ENCODE peak calls at places on chromosome 3, in six cellular contexts. H is breast epithelium, F is ovary, P is endothelial cell, Y is body of pancreas, T is GM20000. J is an unnamed sample.

GRCh38 chr3:46566040-46566631 is at the start of gene LRRC2:
- DNase-seq in H (no peak), F (peak; percentile 77), P (peak; percentile 31), Y (peak; percentile 53), T (no peak), J (no peak)

GRCh38 chr3:81910244-81910852 is 148.9 kb upstream of the GBE1 start:
- DNase-seq in H (no peak), F (no peak), P (peak; percentile 39), Y (peak; percentile 20), T (peak; percentile 22), J (no peak)

GRCh38 chr3:101936419-101937331 is 87.4 kb downstream of the NFKBIZ start:
- DNase-seq in H (no peak), F (no peak), P (no peak), Y (no peak), T (peak; percentile 76), J (no peak)

GRCh38 chr3:63364909-63365308 is 86.8 kb downstream of the SYNPR start:
- DNase-seq in H (no peak), F (no peak), P (peak; percentile 38), Y (no peak), T (no peak), J (no peak)

GRCh38 chr3:192794216-192794615 is 66.9 kb upstream of the FGF12 start:
- DNase-seq in H (no peak), F (no peak), P (no peak), Y (no peak), T (no peak), J (no peak)

GRCh38 chr3:40366203-40367162 is 20.5 kb upstream of the ENTPD3 start:
- DNase-seq in H (no peak), F (no peak), P (no peak), Y (no peak), T (no peak), J (no peak)

GRCh38 chr3:196979545-196979944 is 10.9 kb upstream of the PIGZ start:
- DNase-seq in H (no peak), F (no peak), P (no peak), Y (no peak), T (no peak), J (no peak)

GRCh38 chr3:142315083-142315482 is 89.7 kb upstream of the GK5 start:
- DNase-seq in H (no peak), F (no peak), P (no peak), Y (no peak), T (no peak), J (no peak)

GRCh38 chr3:172323894-172324590 is 124.2 kb downstream of the GHSR start:
- DNase-seq in H (no peak), F (peak; percentile 71), P (no peak), Y (no peak), T (no peak), J (peak; percentile 44)

GRCh38 chr3:42493126-42493797 is 9.2 kb upstream of the VIPR1 start:
- DNase-seq in H (peak; percentile 35), F (no peak), P (no peak), Y (no peak), T (no peak), J (no peak)

GRCh38 chr3:4948395-4948794 is 30.8 kb upstream of the BHLHE40 start:
- DNase-seq in H (no peak), F (no peak), P (no peak), Y (no peak), T (no peak), J (no peak)

GRCh38 chr3:113628316-113628715 is 68.1 kb downstream of the USF3 start:
- DNase-seq in H (no peak), F (no peak), P (no peak), Y (no peak), T (no peak), J (no peak)

GRCh38 chr3:55692958-55693558 is 206.0 kb upstream of the WNT5A start:
- DNase-seq in H (no peak), F (no peak), P (no peak), Y (no peak), T (no peak), J (no peak)

GRCh38 chr3:149368201-149368849 is 9.1 kb downstream of the TM4SF1 start:
- DNase-seq in H (no peak), F (no peak), P (no peak), Y (no peak), T (no peak), J (no peak)

GRCh38 chr3:43190682-43191081 is 84.8 kb upstream of the POMGNT2 start:
- DNase-seq in H (no peak), F (no peak), P (no peak), Y (no peak), T (no peak), J (no peak)

DNA sequence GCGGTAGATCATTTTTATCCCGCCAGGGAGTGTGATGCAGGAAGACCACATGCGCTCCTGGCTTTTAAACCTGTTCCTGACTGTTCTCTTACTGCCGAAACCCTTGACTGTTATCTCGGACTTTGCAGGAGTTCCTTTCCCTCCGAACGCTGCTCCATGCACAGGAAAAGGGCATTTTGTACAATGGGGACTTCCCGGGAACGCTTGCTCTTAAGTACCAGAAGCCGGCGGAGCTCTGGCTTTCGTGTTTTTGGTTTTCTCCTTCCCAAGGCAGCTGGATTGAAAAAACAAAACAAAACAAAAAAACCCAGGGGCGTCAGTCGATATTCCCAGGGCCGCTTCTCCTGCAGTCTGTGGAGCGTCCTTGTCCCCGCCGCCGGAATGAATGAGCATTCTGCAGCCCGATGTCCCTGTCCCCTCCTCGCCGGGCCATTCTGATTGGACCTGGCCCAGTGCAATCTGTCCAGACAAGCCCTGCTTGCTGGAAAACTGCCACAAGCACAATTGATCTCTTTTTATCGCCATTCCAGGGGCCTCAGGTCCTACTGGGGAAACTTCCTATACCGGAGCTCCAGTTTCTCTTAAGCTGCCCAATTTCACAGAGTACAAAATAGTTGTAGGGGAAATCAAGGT is 44.8 kb downstream of the SLC6A1 start:
- DNase-seq in H (no peak), F (no peak), P (peak; percentile 51), Y (no peak), T (no peak), J (no peak)
- TF ChIP-seq CTCF in H (no peak), F (no peak), P (no peak), Y (no peak), T (no peak), J (no peak)

GRCh38 chr3:58235970-58236369 is 1.6 kb upstream of the ABHD6 start:
- DNase-seq in H (no peak), F (no peak), P (no peak), Y (no peak), T (no peak), J (no peak)

GRCh38 chr3:58238830-58239229 is 1.2 kb downstream of the ABHD6 start:
- DNase-seq in H (no peak), F (no peak), P (no peak), Y (no peak), T (no peak), J (no peak)

GRCh38 chr3:58236527-58237237 is 910 bp upstream of the ABHD6 start:
- DNase-seq in H (no peak), F (no peak), P (peak; percentile 18), Y (no peak), T (no peak), J (no peak)

GRCh38 chr3:58237940-58238681 is 519 bp downstream of the ABHD6 start:
- DNase-seq in H (peak; percentile 57), F (peak; percentile 77), P (peak; percentile 23), Y (peak; percentile 56), T (peak; percentile 38), J (no peak)

GRCh38 chr3:58237238-58237939 is at the start of gene ABHD6:
- DNase-seq in H (peak; percentile 65), F (peak; percentile 83), P (peak; percentile 80), Y (peak; percentile 74), T (peak; percentile 92), J (peak; percentile 32)
- TF ChIP-seq CTCF in H (no peak), F (no peak), P (no peak), Y (no peak), T (peak; percentile 14), J (peak; percentile 8)

GRCh38 chr3:60955034-60955433 is 296.2 kb downstream of the FHIT start:
- DNase-seq in H (no peak), F (no peak), P (no peak), Y (no peak), T (no peak), J (no peak)
- TF ChIP-seq CTCF in H (no peak), F (no peak), P (no peak), Y (no peak), T (no peak), J (no peak)

DNA sequence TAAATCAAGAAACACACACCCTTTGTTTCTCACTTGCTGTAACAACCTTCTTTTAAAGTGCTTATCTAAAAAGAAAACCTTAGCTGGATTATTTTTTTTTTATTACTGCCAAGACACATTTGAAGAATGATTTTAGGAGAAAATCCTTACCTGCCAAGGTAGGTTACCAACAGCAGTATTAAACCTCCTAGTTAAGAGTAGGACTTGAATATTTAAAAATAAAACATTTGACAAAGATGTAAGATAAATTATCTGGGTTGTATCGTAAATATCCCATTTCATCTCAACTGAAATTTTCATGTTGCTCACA is 192.1 kb downstream of the PDZRN3 start:
- DNase-seq in H (no peak), F (no peak), P (no peak), Y (no peak), T (no peak), J (no peak)
- TF ChIP-seq CTCF in H (no peak), F (no peak), P (peak; percentile 16), Y (no peak), T (no peak), J (no peak)

GRCh38 chr3:193933451-193933850 is 202.5 kb upstream of the HES1 start:
- DNase-seq in H (no peak), F (no peak), P (no peak), Y (no peak), T (no peak), J (no peak)
- TF ChIP-seq CTCF in H (no peak), F (no peak), P (no peak), Y (no peak), T (no peak), J (no peak)

GRCh38 chr3:189851682-189852081 is 220.5 kb downstream of the TP63 start:
- DNase-seq in H (no peak), F (no peak), P (no peak), Y (no peak), T (no peak), J (no peak)
- TF ChIP-seq CTCF in H (no peak), F (no peak), P (no peak), Y (no peak), T (no peak), J (no peak)

GRCh38 chr3:116863842-116864626 is 154.5 kb downstream of the TUSC7 start:
- DNase-seq in H (no peak), F (no peak), P (peak; percentile 25), Y (no peak), T (peak; percentile 22), J (no peak)
- TF ChIP-seq CTCF in H (no peak), F (no peak), P (no peak), Y (peak; percentile 59), T (no peak), J (peak; percentile 53)

GRCh38 chr3:152362086-152362485 is 93.4 kb downstream of the MBNL1 start:
- DNase-seq in H (no peak), F (no peak), P (no peak), Y (no peak), T (no peak), J (no peak)

GRCh38 chr3:152360966-152361365 is 92.2 kb downstream of the MBNL1 start:
- DNase-seq in H (no peak), F (no peak), P (no peak), Y (no peak), T (no peak), J (no peak)

GRCh38 chr3:152365126-152365525 is 96.4 kb downstream of the MBNL1 start:
- DNase-seq in H (no peak), F (no peak), P (no peak), Y (no peak), T (no peak), J (no peak)

GRCh38 chr3:152364237-152364636 is 95.5 kb downstream of the MBNL1 start:
- DNase-seq in H (no peak), F (no peak), P (no peak), Y (no peak), T (no peak), J (no peak)

GRCh38 chr3:152365766-152366593 is 97.3 kb downstream of the MBNL1 start:
- DNase-seq in H (no peak), F (no peak), P (no peak), Y (no peak), T (no peak), J (no peak)
- TF ChIP-seq CTCF in H (no peak), F (no peak), P (no peak), Y (no peak), T (no peak), J (no peak)

J was measured in thoracic aorta.